ENCODE peak calls at places on chromosomes 16 and 17, in nine cellular contexts. One of them, this sample, is unnamed.
A peak's percentile ranks its signal among the peaks of the same experiment; 100 is the strongest.

GRCh38 chr17:13230350-13230900 is 212.6 kb upstream of the ELAC2 start:
- DNase-seq in HFF-Myc: no peak
- DNase-seq in omental fat pad: no peak
- DNase-seq in stimulated activated CD4-positive, alpha-beta T cell treated with anti-CD3 and anti-CD28 coated beads, TNF-alpha, amount 100 ng/mL, for 1 hour: no peak
- DNase-seq in GM10248: no peak
- DNase-seq in hypothalamus: no peak
- DNase-seq in head of caudate nucleus: no peak
- DNase-seq in DMS79 treated with DMSO at 0.1 percent for 48 hours: no peak
- DNase-seq in transverse colon: no peak
- DNase-seq in this sample: no peak

GRCh38 chr17:74204474-74204873 is 996 bp downstream of the RPL38 start:
- DNase-seq in HFF-Myc: no peak
- DNase-seq in omental fat pad: no peak
- DNase-seq in stimulated activated CD4-positive, alpha-beta T cell treated with anti-CD3 and anti-CD28 coated beads, TNF-alpha, amount 100 ng/mL, for 1 hour: no peak
- DNase-seq in GM10248: no peak
- DNase-seq in hypothalamus: no peak
- DNase-seq in head of caudate nucleus: no peak
- DNase-seq in DMS79 treated with DMSO at 0.1 percent for 48 hours: no peak
- DNase-seq in transverse colon: no peak
- DNase-seq in this sample: no peak

GRCh38 chr16:6076631-6077030 is 979.0 kb upstream of the EEF2KMT start:
- DNase-seq in HFF-Myc: no peak
- DNase-seq in omental fat pad: no peak
- DNase-seq in stimulated activated CD4-positive, alpha-beta T cell treated with anti-CD3 and anti-CD28 coated beads, TNF-alpha, amount 100 ng/mL, for 1 hour: no peak
- DNase-seq in GM10248: no peak
- DNase-seq in hypothalamus: no peak
- DNase-seq in head of caudate nucleus: no peak
- DNase-seq in DMS79 treated with DMSO at 0.1 percent for 48 hours: no peak
- DNase-seq in transverse colon: no peak
- DNase-seq in this sample: no peak

GRCh38 chr17:80527016-80527645 is 17.5 kb upstream of the RPTOR start:
- DNase-seq in HFF-Myc: no peak
- DNase-seq in omental fat pad: no peak
- DNase-seq in stimulated activated CD4-positive, alpha-beta T cell treated with anti-CD3 and anti-CD28 coated beads, TNF-alpha, amount 100 ng/mL, for 1 hour: no peak
- DNase-seq in GM10248: no peak
- DNase-seq in hypothalamus: no peak
- DNase-seq in head of caudate nucleus: no peak
- DNase-seq in DMS79 treated with DMSO at 0.1 percent for 48 hours: no peak
- DNase-seq in transverse colon: no peak
- DNase-seq in this sample: no peak

GRCh38 chr17:38562903-38563302 is 42.8 kb downstream of the SRCIN1 start:
- DNase-seq in HFF-Myc: no peak
- DNase-seq in omental fat pad: no peak
- DNase-seq in stimulated activated CD4-positive, alpha-beta T cell treated with anti-CD3 and anti-CD28 coated beads, TNF-alpha, amount 100 ng/mL, for 1 hour: no peak
- DNase-seq in GM10248: no peak
- DNase-seq in hypothalamus: no peak
- DNase-seq in head of caudate nucleus: no peak
- DNase-seq in DMS79 treated with DMSO at 0.1 percent for 48 hours: no peak
- DNase-seq in transverse colon: no peak
- DNase-seq in this sample: no peak

GRCh38 chr17:31394544-31394943 is 3.1 kb downstream of the RAB11FIP4 start:
- DNase-seq in HFF-Myc: peak; percentile 43
- DNase-seq in omental fat pad: peak; percentile 55
- DNase-seq in stimulated activated CD4-positive, alpha-beta T cell treated with anti-CD3 and anti-CD28 coated beads, TNF-alpha, amount 100 ng/mL, for 1 hour: no peak
- DNase-seq in GM10248: no peak
- DNase-seq in hypothalamus: peak; percentile 23
- DNase-seq in head of caudate nucleus: peak; percentile 64
- DNase-seq in DMS79 treated with DMSO at 0.1 percent for 48 hours: no peak
- DNase-seq in transverse colon: no peak
- DNase-seq in this sample: peak; percentile 85

GRCh38 chr16:27221576-27222498 is 18.5 kb downstream of the KDM8 start:
- DNase-seq in HFF-Myc: no peak
- DNase-seq in omental fat pad: no peak
- DNase-seq in stimulated activated CD4-positive, alpha-beta T cell treated with anti-CD3 and anti-CD28 coated beads, TNF-alpha, amount 100 ng/mL, for 1 hour: no peak
- DNase-seq in GM10248: no peak
- DNase-seq in hypothalamus: no peak
- DNase-seq in head of caudate nucleus: no peak
- DNase-seq in DMS79 treated with DMSO at 0.1 percent for 48 hours: no peak
- DNase-seq in transverse colon: peak; percentile 9
- DNase-seq in this sample: no peak

GRCh38 chr16:56671706-56672105 is 2.1 kb downstream of the MT1H start:
- DNase-seq in HFF-Myc: no peak
- DNase-seq in omental fat pad: no peak
- DNase-seq in stimulated activated CD4-positive, alpha-beta T cell treated with anti-CD3 and anti-CD28 coated beads, TNF-alpha, amount 100 ng/mL, for 1 hour: no peak
- DNase-seq in GM10248: no peak
- DNase-seq in hypothalamus: no peak
- DNase-seq in head of caudate nucleus: no peak
- DNase-seq in DMS79 treated with DMSO at 0.1 percent for 48 hours: no peak
- DNase-seq in transverse colon: no peak
- DNase-seq in this sample: no peak

GRCh38 chr16:21684199-21684598 is 20.4 kb downstream of the OTOA start:
- DNase-seq in HFF-Myc: no peak
- DNase-seq in omental fat pad: no peak
- DNase-seq in stimulated activated CD4-positive, alpha-beta T cell treated with anti-CD3 and anti-CD28 coated beads, TNF-alpha, amount 100 ng/mL, for 1 hour: peak; percentile 12
- DNase-seq in GM10248: peak; percentile 28
- DNase-seq in hypothalamus: no peak
- DNase-seq in head of caudate nucleus: no peak
- DNase-seq in DMS79 treated with DMSO at 0.1 percent for 48 hours: peak; percentile 14
- DNase-seq in transverse colon: peak; percentile 21
- DNase-seq in this sample: peak; percentile 86

GRCh38 chr16:67441907-67442306 is 11.0 kb downstream of the HSD11B2 start:
- DNase-seq in HFF-Myc: no peak
- DNase-seq in omental fat pad: no peak
- DNase-seq in stimulated activated CD4-positive, alpha-beta T cell treated with anti-CD3 and anti-CD28 coated beads, TNF-alpha, amount 100 ng/mL, for 1 hour: no peak
- DNase-seq in GM10248: no peak
- DNase-seq in hypothalamus: no peak
- DNase-seq in head of caudate nucleus: no peak
- DNase-seq in DMS79 treated with DMSO at 0.1 percent for 48 hours: no peak
- DNase-seq in transverse colon: no peak
- DNase-seq in this sample: no peak

GRCh38 chr17:12528036-12528435 is 137.7 kb upstream of the MYOCD start:
- DNase-seq in HFF-Myc: no peak
- DNase-seq in omental fat pad: no peak
- DNase-seq in stimulated activated CD4-positive, alpha-beta T cell treated with anti-CD3 and anti-CD28 coated beads, TNF-alpha, amount 100 ng/mL, for 1 hour: no peak
- DNase-seq in GM10248: no peak
- DNase-seq in hypothalamus: no peak
- DNase-seq in head of caudate nucleus: no peak
- DNase-seq in DMS79 treated with DMSO at 0.1 percent for 48 hours: no peak
- DNase-seq in transverse colon: no peak
- DNase-seq in this sample: no peak

GRCh38 chr17:40474419-40475002 is 26.9 kb downstream of the TNS4 start:
- DNase-seq in HFF-Myc: no peak
- DNase-seq in omental fat pad: no peak
- DNase-seq in stimulated activated CD4-positive, alpha-beta T cell treated with anti-CD3 and anti-CD28 coated beads, TNF-alpha, amount 100 ng/mL, for 1 hour: no peak
- DNase-seq in GM10248: no peak
- DNase-seq in hypothalamus: no peak
- DNase-seq in head of caudate nucleus: no peak
- DNase-seq in DMS79 treated with DMSO at 0.1 percent for 48 hours: no peak
- DNase-seq in transverse colon: no peak
- DNase-seq in this sample: no peak

GRCh38 chr17:59487161-59487873 is 78.1 kb upstream of the DHX40 start:
- DNase-seq in HFF-Myc: no peak
- DNase-seq in omental fat pad: no peak
- DNase-seq in stimulated activated CD4-positive, alpha-beta T cell treated with anti-CD3 and anti-CD28 coated beads, TNF-alpha, amount 100 ng/mL, for 1 hour: no peak
- DNase-seq in GM10248: no peak
- DNase-seq in hypothalamus: no peak
- DNase-seq in head of caudate nucleus: no peak
- DNase-seq in DMS79 treated with DMSO at 0.1 percent for 48 hours: no peak
- DNase-seq in transverse colon: no peak
- DNase-seq in this sample: no peak

GRCh38 chr16:66326995-66327513 is 39.4 kb upstream of the CDH5 start:
- DNase-seq in HFF-Myc: no peak
- DNase-seq in omental fat pad: no peak
- DNase-seq in stimulated activated CD4-positive, alpha-beta T cell treated with anti-CD3 and anti-CD28 coated beads, TNF-alpha, amount 100 ng/mL, for 1 hour: no peak
- DNase-seq in GM10248: no peak
- DNase-seq in hypothalamus: peak; percentile 38
- DNase-seq in head of caudate nucleus: peak; percentile 50
- DNase-seq in DMS79 treated with DMSO at 0.1 percent for 48 hours: peak; percentile 72
- DNase-seq in transverse colon: peak; percentile 21
- DNase-seq in this sample: no peak

GRCh38 chr16:25151996-25152395 is 40.5 kb downstream of the LCMT1 start:
- DNase-seq in HFF-Myc: no peak
- DNase-seq in omental fat pad: no peak
- DNase-seq in stimulated activated CD4-positive, alpha-beta T cell treated with anti-CD3 and anti-CD28 coated beads, TNF-alpha, amount 100 ng/mL, for 1 hour: no peak
- DNase-seq in GM10248: no peak
- DNase-seq in hypothalamus: no peak
- DNase-seq in head of caudate nucleus: no peak
- DNase-seq in DMS79 treated with DMSO at 0.1 percent for 48 hours: no peak
- DNase-seq in transverse colon: no peak
- DNase-seq in this sample: no peak

GRCh38 chr17:75273968-75274708 is 3.1 kb upstream of the MIF4GD start:
- DNase-seq in HFF-Myc: no peak
- DNase-seq in omental fat pad: no peak
- DNase-seq in stimulated activated CD4-positive, alpha-beta T cell treated with anti-CD3 and anti-CD28 coated beads, TNF-alpha, amount 100 ng/mL, for 1 hour: no peak
- DNase-seq in GM10248: no peak
- DNase-seq in hypothalamus: no peak
- DNase-seq in head of caudate nucleus: no peak
- DNase-seq in DMS79 treated with DMSO at 0.1 percent for 48 hours: no peak
- DNase-seq in transverse colon: no peak
- DNase-seq in this sample: peak; percentile 37

GRCh38 chr16:81143921-81144471 is 47.8 kb upstream of the GCSH start:
- DNase-seq in HFF-Myc: no peak
- DNase-seq in omental fat pad: no peak
- DNase-seq in stimulated activated CD4-positive, alpha-beta T cell treated with anti-CD3 and anti-CD28 coated beads, TNF-alpha, amount 100 ng/mL, for 1 hour: no peak
- DNase-seq in GM10248: no peak
- DNase-seq in hypothalamus: no peak
- DNase-seq in head of caudate nucleus: no peak
- DNase-seq in DMS79 treated with DMSO at 0.1 percent for 48 hours: no peak
- DNase-seq in transverse colon: no peak
- DNase-seq in this sample: no peak

GRCh38 chr17:29555840-29556239 is 11.0 kb downstream of the ABHD15 start:
- DNase-seq in HFF-Myc: no peak
- DNase-seq in omental fat pad: no peak
- DNase-seq in stimulated activated CD4-positive, alpha-beta T cell treated with anti-CD3 and anti-CD28 coated beads, TNF-alpha, amount 100 ng/mL, for 1 hour: no peak
- DNase-seq in GM10248: no peak
- DNase-seq in hypothalamus: no peak
- DNase-seq in head of caudate nucleus: no peak
- DNase-seq in DMS79 treated with DMSO at 0.1 percent for 48 hours: no peak
- DNase-seq in transverse colon: no peak
- DNase-seq in this sample: no peak

GRCh38 chr17:29376667-29377268 is 13.4 kb upstream of the TAOK1 start:
- DNase-seq in HFF-Myc: peak; percentile 46
- DNase-seq in omental fat pad: no peak
- DNase-seq in stimulated activated CD4-positive, alpha-beta T cell treated with anti-CD3 and anti-CD28 coated beads, TNF-alpha, amount 100 ng/mL, for 1 hour: no peak
- DNase-seq in GM10248: no peak
- DNase-seq in hypothalamus: peak; percentile 90
- DNase-seq in head of caudate nucleus: peak; percentile 79
- DNase-seq in DMS79 treated with DMSO at 0.1 percent for 48 hours: no peak
- DNase-seq in transverse colon: no peak
- DNase-seq in this sample: no peak

GRCh38 chr17:10398352-10398751 is 23.4 kb downstream of the MYH8 start:
- DNase-seq in HFF-Myc: no peak
- DNase-seq in omental fat pad: no peak
- DNase-seq in stimulated activated CD4-positive, alpha-beta T cell treated with anti-CD3 and anti-CD28 coated beads, TNF-alpha, amount 100 ng/mL, for 1 hour: no peak
- DNase-seq in GM10248: no peak
- DNase-seq in hypothalamus: no peak
- DNase-seq in head of caudate nucleus: no peak
- DNase-seq in DMS79 treated with DMSO at 0.1 percent for 48 hours: no peak
- DNase-seq in transverse colon: no peak
- DNase-seq in this sample: no peak

GRCh38 chr17:80025140-80025539 is 10.5 kb downstream of the TBC1D16 start:
- DNase-seq in HFF-Myc: no peak
- DNase-seq in omental fat pad: no peak
- DNase-seq in stimulated activated CD4-positive, alpha-beta T cell treated with anti-CD3 and anti-CD28 coated beads, TNF-alpha, amount 100 ng/mL, for 1 hour: no peak
- DNase-seq in GM10248: no peak
- DNase-seq in hypothalamus: no peak
- DNase-seq in head of caudate nucleus: no peak
- DNase-seq in DMS79 treated with DMSO at 0.1 percent for 48 hours: no peak
- DNase-seq in transverse colon: peak; percentile 44
- DNase-seq in this sample: no peak

GRCh38 chr16:5461141-5461540 is 363.5 kb upstream of the EEF2KMT start:
- DNase-seq in HFF-Myc: no peak
- DNase-seq in omental fat pad: no peak
- DNase-seq in stimulated activated CD4-positive, alpha-beta T cell treated with anti-CD3 and anti-CD28 coated beads, TNF-alpha, amount 100 ng/mL, for 1 hour: no peak
- DNase-seq in GM10248: no peak
- DNase-seq in hypothalamus: no peak
- DNase-seq in head of caudate nucleus: peak; percentile 41
- DNase-seq in DMS79 treated with DMSO at 0.1 percent for 48 hours: peak; percentile 58
- DNase-seq in transverse colon: no peak
- DNase-seq in this sample: no peak

GRCh38 chr17:82662711-82663261 is 14.5 kb upstream of the WDR45B start:
- DNase-seq in HFF-Myc: no peak
- DNase-seq in omental fat pad: no peak
- DNase-seq in stimulated activated CD4-positive, alpha-beta T cell treated with anti-CD3 and anti-CD28 coated beads, TNF-alpha, amount 100 ng/mL, for 1 hour: no peak
- DNase-seq in GM10248: no peak
- DNase-seq in hypothalamus: no peak
- DNase-seq in head of caudate nucleus: no peak
- DNase-seq in DMS79 treated with DMSO at 0.1 percent for 48 hours: no peak
- DNase-seq in transverse colon: no peak
- DNase-seq in this sample: no peak

GRCh38 chr17:72305964-72306551 is 185.2 kb downstream of the SOX9 start:
- DNase-seq in HFF-Myc: no peak
- DNase-seq in omental fat pad: no peak
- DNase-seq in stimulated activated CD4-positive, alpha-beta T cell treated with anti-CD3 and anti-CD28 coated beads, TNF-alpha, amount 100 ng/mL, for 1 hour: no peak
- DNase-seq in GM10248: no peak
- DNase-seq in hypothalamus: no peak
- DNase-seq in head of caudate nucleus: no peak
- DNase-seq in DMS79 treated with DMSO at 0.1 percent for 48 hours: no peak
- DNase-seq in transverse colon: no peak
- DNase-seq in this sample: no peak

GRCh38 chr17:49230636-49231562 is at the start of gene PHOSPHO1:
- DNase-seq in HFF-Myc: no peak
- DNase-seq in omental fat pad: peak; percentile 82
- DNase-seq in stimulated activated CD4-positive, alpha-beta T cell treated with anti-CD3 and anti-CD28 coated beads, TNF-alpha, amount 100 ng/mL, for 1 hour: peak; percentile 79
- DNase-seq in GM10248: peak; percentile 92
- DNase-seq in hypothalamus: peak; percentile 83
- DNase-seq in head of caudate nucleus: peak; percentile 90
- DNase-seq in DMS79 treated with DMSO at 0.1 percent for 48 hours: peak; percentile 50
- DNase-seq in transverse colon: peak; percentile 86
- DNase-seq in this sample: peak; percentile 95

GRCh38 chr17:7218774-7219173 is 862 bp downstream of the DLG4 start:
- DNase-seq in HFF-Myc: no peak
- DNase-seq in omental fat pad: no peak
- DNase-seq in stimulated activated CD4-positive, alpha-beta T cell treated with anti-CD3 and anti-CD28 coated beads, TNF-alpha, amount 100 ng/mL, for 1 hour: no peak
- DNase-seq in GM10248: no peak
- DNase-seq in hypothalamus: no peak
- DNase-seq in head of caudate nucleus: no peak
- DNase-seq in DMS79 treated with DMSO at 0.1 percent for 48 hours: no peak
- DNase-seq in transverse colon: no peak
- DNase-seq in this sample: no peak

GRCh38 chr16:7392206-7392605 is 59.6 kb downstream of the RBFOX1 start:
- DNase-seq in HFF-Myc: no peak
- DNase-seq in omental fat pad: no peak
- DNase-seq in stimulated activated CD4-positive, alpha-beta T cell treated with anti-CD3 and anti-CD28 coated beads, TNF-alpha, amount 100 ng/mL, for 1 hour: no peak
- DNase-seq in GM10248: no peak
- DNase-seq in hypothalamus: no peak
- DNase-seq in head of caudate nucleus: no peak
- DNase-seq in DMS79 treated with DMSO at 0.1 percent for 48 hours: peak; percentile 35
- DNase-seq in transverse colon: no peak
- DNase-seq in this sample: no peak

GRCh38 chr16:80976946-80977345 is 29.7 kb downstream of the CMC2 start:
- DNase-seq in HFF-Myc: no peak
- DNase-seq in omental fat pad: no peak
- DNase-seq in stimulated activated CD4-positive, alpha-beta T cell treated with anti-CD3 and anti-CD28 coated beads, TNF-alpha, amount 100 ng/mL, for 1 hour: no peak
- DNase-seq in GM10248: no peak
- DNase-seq in hypothalamus: no peak
- DNase-seq in head of caudate nucleus: no peak
- DNase-seq in DMS79 treated with DMSO at 0.1 percent for 48 hours: no peak
- DNase-seq in transverse colon: no peak
- DNase-seq in this sample: peak; percentile 4

GRCh38 chr16:85556456-85557082 is 56.6 kb upstream of the GSE1 start:
- DNase-seq in HFF-Myc: no peak
- DNase-seq in omental fat pad: no peak
- DNase-seq in stimulated activated CD4-positive, alpha-beta T cell treated with anti-CD3 and anti-CD28 coated beads, TNF-alpha, amount 100 ng/mL, for 1 hour: peak; percentile 41
- DNase-seq in GM10248: peak; percentile 77
- DNase-seq in hypothalamus: peak; percentile 35
- DNase-seq in head of caudate nucleus: no peak
- DNase-seq in DMS79 treated with DMSO at 0.1 percent for 48 hours: no peak
- DNase-seq in transverse colon: peak; percentile 72
- DNase-seq in this sample: no peak

GRCh38 chr17:61997649-61998048 is 67.4 kb downstream of the MED13 start:
- DNase-seq in HFF-Myc: peak; percentile 20
- DNase-seq in omental fat pad: no peak
- DNase-seq in stimulated activated CD4-positive, alpha-beta T cell treated with anti-CD3 and anti-CD28 coated beads, TNF-alpha, amount 100 ng/mL, for 1 hour: no peak
- DNase-seq in GM10248: no peak
- DNase-seq in hypothalamus: no peak
- DNase-seq in head of caudate nucleus: no peak
- DNase-seq in DMS79 treated with DMSO at 0.1 percent for 48 hours: no peak
- DNase-seq in transverse colon: no peak
- DNase-seq in this sample: peak; percentile 78

GRCh38 chr16:58501242-58502131 is 1.5 kb downstream of the NDRG4 start:
- DNase-seq in HFF-Myc: no peak
- DNase-seq in omental fat pad: no peak
- DNase-seq in stimulated activated CD4-positive, alpha-beta T cell treated with anti-CD3 and anti-CD28 coated beads, TNF-alpha, amount 100 ng/mL, for 1 hour: peak; percentile 39
- DNase-seq in GM10248: peak; percentile 26
- DNase-seq in hypothalamus: peak; percentile 66
- DNase-seq in head of caudate nucleus: peak; percentile 74
- DNase-seq in DMS79 treated with DMSO at 0.1 percent for 48 hours: peak; percentile 26
- DNase-seq in transverse colon: peak; percentile 33
- DNase-seq in this sample: peak; percentile 85